ENCODE peak calls at places on chromosome 6, in ten cellular contexts. E is GM23248, Q is thoracic aorta, B is spleen, L is right cardiac atrium, I is cardiac muscle cell, D is lower lobe of right lung, G is H9, S is PC-9, H is tibial nerve. C is an unnamed sample.

GRCh38 chr6:155264704-155265320 is 999 bp downstream of the CLDN20 start:
- DNase-seq in S (no peak), I (no peak), B (no peak), L (no peak), G (no peak), Q (no peak), D (no peak), E (peak; percentile 62), H (no peak), C (no peak)

GRCh38 chr6:168999392-168999791 is 254.3 kb downstream of the THBS2 start:
- DNase-seq in L (no peak), E (peak; percentile 14), Q (no peak), D (no peak), G (no peak), S (no peak), H (no peak), I (no peak), B (no peak), C (no peak)

GRCh38 chr6:84685983-84686584 is 78.3 kb downstream of the TBX18 start:
- DNase-seq in Q (no peak), H (no peak), B (no peak), I (no peak), L (no peak), S (no peak), D (no peak), G (no peak), E (no peak), C (peak; percentile 1)

GRCh38 chr6:49550413-49551125 is at the start of gene C6orf141:
- DNase-seq in B (no peak), H (no peak), I (peak; percentile 37), Q (no peak), G (peak; percentile 90), E (peak; percentile 12), L (peak; percentile 11), S (peak; percentile 72), D (peak; percentile 48), C (peak; percentile 59)

GRCh38 chr6:12335717-12336116 is 45.6 kb downstream of the EDN1 start:
- DNase-seq in S (no peak), H (no peak), Q (no peak), L (no peak), D (no peak), I (no peak), B (no peak), G (no peak), E (no peak), C (no peak)

GRCh38 chr6:16286151-16286522 is 47.8 kb downstream of the GMPR start:
- DNase-seq in I (peak; percentile 69), D (no peak), L (no peak), S (no peak), Q (no peak), G (peak; percentile 84), H (no peak), E (peak; percentile 76), B (no peak), C (peak; percentile 52)

GRCh38 chr6:40326689-40327404 is 260.3 kb downstream of the LRFN2 start:
- DNase-seq in L (no peak), Q (no peak), G (no peak), E (no peak), D (no peak), I (no peak), H (no peak), S (no peak), B (no peak), C (no peak)

GRCh38 chr6:169155481-169155880 is 98.2 kb downstream of the THBS2 start:
- DNase-seq in S (no peak), L (no peak), E (no peak), Q (no peak), I (no peak), D (no peak), H (no peak), G (no peak), B (no peak), C (no peak)

GRCh38 chr6:167291623-167292300 is 647 bp downstream of the UNC93A start:
- DNase-seq in I (no peak), E (no peak), Q (no peak), G (no peak), D (no peak), B (peak; percentile 6), L (no peak), H (no peak), S (no peak), C (no peak)

GRCh38 chr6:129790786-129791185 is 70.3 kb downstream of the TMEM244 start:
- DNase-seq in Q (no peak), S (no peak), B (no peak), D (no peak), H (no peak), L (no peak), I (no peak), E (no peak), G (no peak), C (no peak)

GRCh38 chr6:107488875-107489635 is 862 bp upstream of the SOBP start:
- DNase-seq in D (peak; percentile 48), B (peak; percentile 79), Q (no peak), G (peak; percentile 76), I (peak; percentile 34), E (peak; percentile 47), S (no peak), L (peak; percentile 56), H (peak; percentile 16), C (no peak)

GRCh38 chr6:36701401-36701991 is 3.9 kb downstream of the RAB44 start:
- DNase-seq in S (peak; percentile 69), B (peak; percentile 64), G (peak; percentile 70), D (no peak), Q (no peak), E (peak; percentile 27), L (no peak), H (no peak), I (no peak), C (no peak)

GRCh38 chr6:45707188-45707587 is 308.5 kb downstream of the CLIC5 start:
- DNase-seq in B (no peak), G (no peak), D (no peak), E (no peak), I (no peak), Q (no peak), L (no peak), S (no peak), H (no peak), C (no peak)

DNA sequence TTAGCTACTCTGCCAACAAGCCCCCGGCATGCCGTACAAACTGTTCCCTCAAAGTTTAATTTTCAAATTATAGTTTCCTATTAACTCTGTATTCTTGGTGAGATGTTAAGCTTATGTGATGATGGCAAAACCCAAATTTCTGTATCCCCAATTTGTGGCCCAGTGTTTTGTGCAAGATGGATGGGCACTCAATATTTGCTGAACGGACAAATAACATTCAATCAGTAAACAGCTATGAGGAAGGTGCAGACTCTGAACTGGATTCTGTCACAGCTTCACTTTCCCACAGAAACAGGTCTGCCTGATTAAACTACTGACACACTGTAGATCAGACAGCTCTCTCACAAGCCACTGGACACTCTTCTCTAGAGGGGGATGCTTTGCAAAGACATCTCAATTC is 54.1 kb downstream of the NUDT3 start:
- DNase-seq in B (no peak), H (no peak), D (no peak), L (no peak), E (no peak), Q (no peak), S (no peak), G (no peak), I (no peak), C (no peak)
- H3K4me1 ChIP-seq in B (peaks cover 20% of the 10 kb centered on the region), H (peaks cover 5% of the 10 kb centered on the region), D (peaks cover 50% of the 10 kb centered on the region), L (peaks cover 7% of the 10 kb centered on the region), E (peaks cover 16% of the 10 kb centered on the region), Q (peaks cover 65% of the 10 kb centered on the region), S (peaks cover 32% of the 10 kb centered on the region), G (no peaks in the 10 kb centered on the region), I (peaks cover 12% of the 10 kb centered on the region), C (no peaks in the 10 kb centered on the region)

GRCh38 chr6:37982320-37982719 is 162.8 kb downstream of the ZFAND3 start:
- DNase-seq in E (no peak), H (no peak), I (no peak), S (no peak), Q (no peak), D (no peak), L (no peak), G (no peak), B (no peak), C (no peak)
- H3K4me1 ChIP-seq in E (peaks cover 26% of the 10 kb centered on the region), H (no peaks in the 10 kb centered on the region), I (peaks cover 12% of the 10 kb centered on the region), S (no peaks in the 10 kb centered on the region), Q (peaks cover 28% of the 10 kb centered on the region), D (peaks cover 19% of the 10 kb centered on the region), L (no peaks in the 10 kb centered on the region), G (no peaks in the 10 kb centered on the region), B (peaks cover 15% of the 10 kb centered on the region), C (no peaks in the 10 kb centered on the region)

DNA sequence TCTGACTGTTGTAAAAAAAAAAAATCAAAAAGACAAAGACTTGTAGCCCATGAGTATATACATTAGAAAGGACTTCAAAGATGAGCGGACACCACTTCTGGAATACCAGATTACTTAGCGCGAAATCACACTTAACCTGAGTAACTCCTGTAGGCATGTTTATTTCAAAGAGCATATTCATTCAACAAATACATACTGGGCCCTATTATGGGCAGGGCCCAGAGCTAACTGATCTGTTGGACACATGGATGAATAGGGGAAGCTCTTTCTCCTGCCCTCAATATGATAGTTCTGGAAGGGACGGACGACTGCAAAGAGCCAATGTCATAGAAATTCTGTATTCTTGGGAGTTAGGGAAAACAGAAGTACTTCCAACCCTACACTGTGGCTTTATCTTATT is 12.3 kb downstream of the MAN1A1 start:
- DNase-seq in I (no peak), H (no peak), E (no peak), G (no peak), Q (no peak), D (no peak), L (no peak), B (no peak), S (no peak), C (no peak)
- H3K4me1 ChIP-seq in I (peaks cover 31% of the 10 kb centered on the region), H (no peaks in the 10 kb centered on the region), E (no peaks in the 10 kb centered on the region), G (peaks cover 3% of the 10 kb centered on the region), Q (peaks cover 40% of the 10 kb centered on the region), D (peaks cover 66% of the 10 kb centered on the region), L (peaks cover 9% of the 10 kb centered on the region), B (peaks cover 27% of the 10 kb centered on the region), S (no peaks in the 10 kb centered on the region), C (no peaks in the 10 kb centered on the region)

GRCh38 chr6:43804550-43805223 is 34.7 kb downstream of the VEGFA start:
- DNase-seq in G (no peak), H (no peak), D (no peak), B (no peak), I (no peak), Q (no peak), S (peak; percentile 74), L (no peak), E (no peak), C (no peak)
- H3K4me1 ChIP-seq in G (no peaks in the 10 kb centered on the region), H (no peaks in the 10 kb centered on the region), D (peaks cover 77% of the 10 kb centered on the region), B (no peaks in the 10 kb centered on the region), I (peaks cover 26% of the 10 kb centered on the region), Q (no peaks in the 10 kb centered on the region), S (peaks cover 87% of the 10 kb centered on the region), L (no peaks in the 10 kb centered on the region), E (no peaks in the 10 kb centered on the region), C (peaks cover 8% of the 10 kb centered on the region)

GRCh38 chr6:28218312-28219248 is 6.5 kb upstream of the ZSCAN9 start:
- DNase-seq in E (peak; percentile 66), H (peak; percentile 55), Q (no peak), I (peak; percentile 78), L (peak; percentile 83), G (peak; percentile 69), D (peak; percentile 86), B (peak; percentile 91), S (no peak), C (no peak)
- H3K4me1 ChIP-seq in E (peaks cover 2% of the 10 kb centered on the region), H (no peaks in the 10 kb centered on the region), Q (peaks cover 11% of the 10 kb centered on the region), I (no peaks in the 10 kb centered on the region), L (no peaks in the 10 kb centered on the region), G (no peaks in the 10 kb centered on the region), D (peaks cover 13% of the 10 kb centered on the region), B (peaks cover 5% of the 10 kb centered on the region), S (peaks cover 11% of the 10 kb centered on the region), C (peaks cover 5% of the 10 kb centered on the region)